ENCODE peak calls at places on chromosome 21, in five cellular contexts. X is A549, U is suprapubic skin, E is stomach, K is tibial nerve. B is an unnamed sample.

GRCh38 chr21:22399717-22400520 is 1401.7 kb downstream of the NCAM2 start:
- DNase-seq in E (no peak), K (no peak), X (no peak), U (no peak), B (no peak)

GRCh38 chr21:18218331-18218730 is 26.3 kb upstream of the CHODL start:
- DNase-seq in U (no peak), K (no peak), E (no peak), X (no peak), B (no peak)

GRCh38 chr21:26753822-26754221 is 91.4 kb downstream of the ADAMTS1 start:
- DNase-seq in X (no peak), K (no peak), E (no peak), U (no peak), B (no peak)

GRCh38 chr21:20301395-20301794 is 696.8 kb upstream of the NCAM2 start:
- DNase-seq in X (no peak), K (no peak), U (no peak), E (no peak), B (no peak)

GRCh38 chr21:18913914-18914313 is 510.3 kb upstream of the TMPRSS15 start:
- DNase-seq in E (no peak), U (no peak), X (no peak), K (no peak), B (no peak)

GRCh38 chr21:34367320-34367935 is 3.6 kb downstream of the KCNE2 start:
- DNase-seq in E (peak), U (peak), K (no peak), X (peak), B (peak)

GRCh38 chr21:27722095-27722494 is 755.2 kb upstream of the ADAMTS5 start:
- DNase-seq in X (no peak), U (no peak), E (no peak), K (no peak), B (no peak)

GRCh38 chr21:34807146-34807880 is 138.5 kb downstream of the CLIC6 start:
- DNase-seq in X (peak), K (no peak), U (no peak), E (no peak), B (no peak)

GRCh38 chr21:44618909-44619308 is 7.0 kb downstream of the KRTAP10-8 start:
- DNase-seq in K (no peak), X (no peak), E (no peak), U (no peak), B (no peak)

GRCh38 chr21:17578162-17578561 is 34.5 kb downstream of the BTG3 start:
- DNase-seq in U (no peak), K (no peak), E (no peak), X (no peak), B (no peak)

GRCh38 chr21:43978060-43978459 is 34.0 kb upstream of the TRAPPC10 start:
- DNase-seq in E (no peak), X (no peak), U (no peak), K (no peak), B (no peak)

GRCh38 chr21:44920694-44921604 is at the start of gene ITGB2:
- DNase-seq in K (no peak), U (no peak), E (peak), X (no peak), B (peak)

GRCh38 chr21:35375115-35375514 is 326.0 kb upstream of the RUNX1 start:
- DNase-seq in U (no peak), K (no peak), E (no peak), X (no peak), B (no peak)

GRCh38 chr21:45421846-45422775 is 17.1 kb downstream of the COL18A1 start:
- DNase-seq in X (no peak), U (no peak), K (no peak), E (no peak), B (no peak)

GRCh38 chr21:45320261-45320990 is 32.7 kb upstream of the POFUT2 start:
- DNase-seq in K (no peak), X (no peak), U (no peak), E (no peak), B (no peak)

GRCh38 chr21:45954271-45954670 is 27.3 kb upstream of the COL6A1 start:
- DNase-seq in K (no peak), U (no peak), X (no peak), E (no peak), B (no peak)

GRCh38 chr21:45590726-45591618 is 48.7 kb upstream of the SLC19A1 start:
- DNase-seq in X (peak), U (peak), E (no peak), K (no peak), B (peak)

GRCh38 chr21:26790289-26790688 is 54.9 kb downstream of the ADAMTS1 start:
- DNase-seq in E (no peak), U (no peak), K (no peak), X (no peak), B (no peak)

GRCh38 chr21:34335316-34335715 is 28.5 kb upstream of the KCNE2 start:
- DNase-seq in K (no peak), X (no peak), E (no peak), U (peak), B (no peak)

GRCh38 chr21:30216041-30216723 is at the start of gene CLDN8:
- DNase-seq in K (no peak), X (no peak), U (no peak), E (no peak), B (peak)

GRCh38 chr21:14523234-14523633 is 22.9 kb downstream of the SAMSN1 start:
- DNase-seq in U (no peak), E (no peak), X (no peak), K (no peak), B (no peak)

GRCh38 chr21:45294509-45295291 is 7.0 kb upstream of the POFUT2 start:
- DNase-seq in K (peak), E (peak), X (no peak), U (peak), B (peak)

GRCh38 chr21:45602106-45602505 is 41.4 kb upstream of the PCBP3 start:
- DNase-seq in K (no peak), E (no peak), U (peak), X (no peak), B (no peak)

GRCh38 chr21:35414511-35415139 is 365.5 kb upstream of the RUNX1 start:
- DNase-seq in K (no peak), U (no peak), E (no peak), X (no peak), B (no peak)

GRCh38 chr21:40173833-40174232 is 306.6 kb downstream of the PCP4 start:
- DNase-seq in X (no peak), K (no peak), E (no peak), U (no peak), B (no peak)
- TF ChIP-seq CTCF in X (no peak), K (no peak), E (no peak), U (no peak), B (no peak)

GRCh38 chr21:37363936-37364335 is 2.6 kb upstream of the DYRK1A start:
- DNase-seq in U (no peak), K (no peak), E (no peak), X (no peak), B (no peak)

GRCh38 chr21:37366488-37367300 is at the start of gene DYRK1A:
- DNase-seq in K (peak), U (peak), E (peak), X (peak), B (peak)

GRCh38 chr21:37367301-37367757 is 756 bp downstream of the DYRK1A start:
- DNase-seq in E (peak), U (no peak), X (no peak), K (no peak), B (peak)

GRCh38 chr21:37365657-37366487 is 701 bp upstream of the DYRK1A start:
- DNase-seq in U (peak), K (peak), E (peak), X (peak), B (peak)

DNA sequence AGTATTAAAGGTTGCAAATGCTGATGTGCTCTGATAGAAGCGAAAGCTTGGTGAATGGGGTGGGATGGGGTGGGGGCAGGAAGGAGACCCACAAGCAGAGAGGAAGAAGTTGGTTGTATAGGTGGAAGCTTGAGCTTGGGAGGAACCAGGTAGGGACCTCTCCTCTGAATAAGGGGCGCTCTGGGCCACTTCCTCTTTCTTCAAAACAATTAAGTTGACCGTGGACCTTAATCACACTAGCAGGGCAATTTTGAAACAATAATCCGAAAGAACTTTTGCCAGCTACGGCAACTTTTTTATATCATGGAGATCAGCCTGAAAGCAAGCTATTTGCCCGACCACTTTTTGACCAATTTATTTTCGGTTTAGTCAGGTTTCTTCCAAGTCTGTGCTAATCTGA is 1.9 kb upstream of the DYRK1A start:
- DNase-seq in K (no peak), X (no peak), E (no peak), U (no peak), B (no peak)
- TF ChIP-seq POLR2A in K (no peak), X (no peak), E (no peak), U (no peak), B (no peak)

DNA sequence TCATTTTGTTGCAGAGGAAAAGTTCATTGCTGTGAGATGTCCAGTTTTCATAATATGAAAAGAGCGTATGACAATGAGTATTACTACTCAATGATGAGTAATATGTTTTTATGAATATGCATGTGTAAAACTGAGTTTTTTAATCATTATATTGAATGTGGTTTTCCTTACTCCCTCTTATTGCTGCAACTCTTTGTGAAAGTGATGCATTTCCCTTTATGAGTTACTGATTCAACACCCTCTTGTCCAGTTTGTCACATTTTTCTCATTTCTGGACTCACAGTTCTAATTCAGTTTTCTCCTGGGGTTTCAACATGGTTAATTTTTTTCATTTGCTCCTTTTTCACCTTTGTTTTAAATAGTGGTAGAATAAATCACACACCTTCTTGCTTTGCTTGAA is 35.2 kb upstream of the KCNJ15 start:
- DNase-seq in U (no peak), E (no peak), K (no peak), X (no peak), B (no peak)
- TF ChIP-seq EP300 in U (no peak), E (no peak), K (no peak), X (no peak), B (no peak)

DNA sequence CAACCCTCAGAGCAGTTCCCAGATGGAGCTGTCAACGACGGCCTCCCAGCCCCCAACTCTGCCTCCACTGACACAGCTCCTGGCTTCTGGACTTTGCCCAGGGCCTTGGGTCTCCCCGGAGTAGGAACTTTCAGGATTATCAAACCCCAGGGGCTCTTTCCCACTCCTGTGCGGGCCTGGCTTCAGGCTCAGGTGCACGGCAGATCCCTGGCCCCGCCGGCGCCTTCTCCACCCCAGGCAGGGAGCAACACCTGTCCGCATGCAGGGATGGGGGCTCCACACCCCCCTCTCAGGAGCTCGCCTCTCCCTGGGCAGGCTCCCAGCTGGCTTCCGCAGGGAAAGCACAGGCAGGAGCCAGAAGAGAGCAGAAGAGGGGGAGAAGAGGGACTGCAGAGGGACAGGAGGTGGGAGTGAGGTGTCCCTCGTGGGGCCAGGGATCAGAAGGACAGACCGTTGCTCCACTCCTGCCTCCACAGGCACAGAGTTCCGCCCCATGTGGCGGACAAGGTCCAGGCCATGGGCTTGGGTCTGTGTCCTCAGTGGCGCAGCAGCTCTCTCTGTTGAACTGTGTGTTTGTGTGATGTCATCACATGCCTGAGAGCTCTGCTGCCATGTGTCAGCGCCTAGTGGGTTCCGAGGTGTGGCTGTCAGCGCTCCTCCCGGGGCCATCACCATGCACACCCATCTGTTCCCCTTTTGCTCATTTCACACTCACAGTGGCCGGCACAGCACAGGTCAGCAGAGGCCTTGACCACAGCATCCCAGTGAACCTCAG is 107.7 kb downstream of the PDE9A start:
- DNase-seq in E (no peak), X (no peak), K (no peak), U (no peak), B (no peak)
- TF ChIP-seq CTCF in E (no peak), X (no peak), K (no peak), U (no peak), B (no peak)

DNA sequence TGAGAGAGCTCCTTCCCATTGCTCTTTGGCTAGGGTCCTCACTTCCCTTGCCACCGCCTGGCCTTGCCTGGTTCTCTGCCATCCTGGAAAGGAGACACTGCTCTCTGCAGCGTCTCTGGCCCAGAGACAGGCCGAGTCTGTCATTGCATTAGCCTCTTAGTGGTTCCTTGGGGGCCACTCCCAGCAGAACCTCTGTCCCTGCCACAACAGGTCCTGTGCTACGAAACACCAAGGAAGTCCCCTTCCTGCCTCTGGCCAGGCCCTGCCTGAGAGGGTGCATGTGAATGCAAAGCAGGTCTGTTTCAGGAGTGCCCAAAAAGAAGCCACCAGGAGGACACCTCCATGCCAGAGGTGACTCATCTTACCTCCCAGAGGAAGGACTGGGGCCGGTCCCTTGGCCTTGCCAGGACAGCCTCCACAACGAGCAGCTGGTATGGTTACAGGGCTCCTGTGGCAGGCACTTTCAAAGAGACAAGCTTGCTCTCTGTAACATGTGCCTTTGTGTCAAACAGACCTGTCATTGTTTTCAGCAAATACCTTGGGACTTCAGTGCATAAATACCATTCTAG is 59.6 kb downstream of the VPS26C start:
- DNase-seq in U (no peak), X (no peak), K (no peak), E (no peak), B (peak)
- TF ChIP-seq POLR2A in U (no peak), X (no peak), K (no peak), E (no peak), B (no peak)

GRCh38 chr21:16102113-16102512 is 372.3 kb downstream of the USP25 start:
- DNase-seq in E (no peak), K (no peak), X (no peak), U (no peak), B (no peak)
- TF ChIP-seq EP300 in E (no peak), K (no peak), X (no peak), U (no peak), B (no peak)

GRCh38 chr21:32096411-32096810 is 182.4 kb downstream of the MIS18A start:
- DNase-seq in X (peak), K (no peak), U (no peak), E (no peak), B (no peak)
- TF ChIP-seq CTCF in X (peak), K (no peak), U (no peak), E (no peak), B (no peak)

GRCh38 chr21:41428847-41429246 is 2.8 kb downstream of the MX1 start:
- DNase-seq in K (no peak), E (no peak), X (no peak), U (no peak), B (no peak)
- TF ChIP-seq POLR2A in K (no peak), E (no peak), X (no peak), U (no peak), B (no peak)

DNA sequence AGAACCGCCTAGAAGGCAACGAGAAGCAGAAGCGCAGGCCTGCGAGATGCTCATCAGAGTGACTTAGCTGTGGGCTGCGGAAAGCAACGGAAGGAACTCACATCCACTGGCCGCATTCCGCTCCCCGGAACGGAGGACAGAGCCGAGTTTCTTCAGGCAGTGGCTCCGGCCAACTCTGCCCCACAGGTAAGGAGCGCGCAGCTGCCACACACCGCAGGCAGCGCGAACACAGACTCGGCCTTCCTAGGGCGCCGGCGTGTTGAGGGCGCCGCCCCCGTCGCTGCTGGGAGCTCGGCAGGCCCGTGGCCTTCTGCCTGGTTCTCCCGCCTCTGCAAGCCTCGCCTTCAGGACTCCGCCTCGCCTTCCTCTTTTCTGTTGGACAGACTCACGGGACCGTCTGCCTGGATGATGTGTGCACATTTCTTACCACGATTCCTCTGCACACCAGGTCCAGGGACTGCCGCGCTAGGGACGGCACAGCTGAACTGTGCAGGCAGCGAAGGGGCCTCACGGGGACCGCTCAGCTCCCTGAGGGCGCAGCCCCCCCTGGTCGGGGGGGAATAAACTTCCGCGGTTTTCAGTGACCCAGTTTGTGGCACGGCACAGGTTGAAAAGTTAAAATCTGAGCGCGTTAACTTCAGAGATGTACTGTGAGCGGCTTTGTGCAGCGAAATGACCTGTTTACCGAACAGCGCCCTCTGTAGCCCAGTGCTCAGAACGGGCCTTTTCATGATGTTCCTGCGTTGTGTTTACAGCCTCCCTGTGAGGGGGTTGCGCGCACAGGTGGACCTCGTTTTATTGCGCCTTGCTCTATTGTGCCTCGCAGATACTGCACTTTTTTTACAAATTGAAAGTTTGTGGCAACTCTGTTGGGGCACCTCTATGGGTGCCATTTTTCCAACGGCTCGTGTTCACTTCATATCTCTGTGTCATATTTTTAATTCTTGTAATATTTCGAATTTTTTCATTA is 15.8 kb downstream of the TCP10L start:
- DNase-seq in E (peak), U (peak), X (peak), K (peak), B (peak)
- TF ChIP-seq EP300 in E (no peak), U (no peak), X (no peak), K (peak), B (no peak)

GRCh38 chr21:24850121-24850520 is 757.2 kb downstream of the MRPL39 start:
- DNase-seq in U (no peak), E (no peak), X (no peak), K (no peak), B (no peak)

GRCh38 chr21:24840287-24840686 is 767.0 kb downstream of the MRPL39 start:
- DNase-seq in X (no peak), E (no peak), K (no peak), U (no peak), B (no peak)

GRCh38 chr21:24844672-24845071 is 762.6 kb downstream of the MRPL39 start:
- DNase-seq in U (no peak), E (no peak), K (no peak), X (no peak), B (no peak)
- TF ChIP-seq CTCF in U (no peak), E (no peak), K (no peak), X (no peak), B (no peak)

B was measured in transverse colon.